ENCODE peak calls at places on chromosomes 6 and 20, in five cellular contexts. Y is heart left ventricle; W is upper lobe of right lung; I is stomach; V is CD8-positive, alpha-beta T cell. R is an unnamed sample.

GRCh38 chr6:31356946-31357466 is at the start of gene HLA-B:
- DNase-seq in V (peak; percentile 65), W (peak; percentile 82), I (peak; percentile 87), Y (peak; percentile 77), R (no peak)

GRCh38 chr6:35955521-35955920 is 34.6 kb upstream of the SRPK1 start:
- DNase-seq in W (no peak), V (no peak), I (no peak), Y (no peak), R (no peak)

GRCh38 chr6:148389086-148389485 is 46.4 kb downstream of the SASH1 start:
- DNase-seq in W (no peak), V (no peak), Y (no peak), I (no peak), R (no peak)

GRCh38 chr6:25041676-25042598 is 106.2 kb upstream of the RIPOR2 start:
- DNase-seq in V (no peak), I (no peak), Y (no peak), W (no peak), R (no peak)

GRCh38 chr6:16333580-16333979 is 95.2 kb downstream of the GMPR start:
- DNase-seq in Y (no peak), W (no peak), V (no peak), I (no peak), R (no peak)

GRCh38 chr6:137756788-137757187 is 110.3 kb upstream of the TNFAIP3 start:
- DNase-seq in V (no peak), I (no peak), W (no peak), Y (no peak), R (no peak)

GRCh38 chr20:1477896-1478490 is 11.3 kb upstream of the NSFL1C start:
- DNase-seq in V (no peak), W (no peak), I (no peak), Y (no peak), R (no peak)

GRCh38 chr6:157977176-157977804 is 4.4 kb upstream of the SYNJ2 start:
- DNase-seq in I (no peak), Y (no peak), V (no peak), W (peak; percentile 42), R (no peak)

GRCh38 chr6:7107578-7108195 is at the start of gene RREB1:
- DNase-seq in W (peak; percentile 84), Y (peak; percentile 77), I (peak; percentile 57), V (peak; percentile 47), R (no peak)

GRCh38 chr6:168276576-168277273 is 42.9 kb downstream of the DACT2 start:
- DNase-seq in V (no peak), Y (no peak), W (no peak), I (no peak), R (no peak)

GRCh38 chr6:16705403-16705993 is 55.8 kb downstream of the ATXN1 start:
- DNase-seq in I (no peak), V (no peak), W (no peak), Y (no peak), R (no peak)

GRCh38 chr6:40999498-41000070 is 39.4 kb downstream of the UNC5CL start:
- DNase-seq in W (no peak), I (peak; percentile 69), V (no peak), Y (peak; percentile 68), R (no peak)

GRCh38 chr6:106360989-106361430 is 493 bp downstream of the CRYBG1 start:
- DNase-seq in I (no peak), W (peak; percentile 70), Y (peak; percentile 20), V (no peak), R (peak; percentile 62)

GRCh38 chr20:35434085-35435005 is 3.7 kb downstream of the GDF5 start:
- DNase-seq in W (peak; percentile 70), V (no peak), I (no peak), Y (peak; percentile 41), R (peak; percentile 85)

GRCh38 chr6:125836466-125836865 is 45.7 kb downstream of the NCOA7 start:
- DNase-seq in I (no peak), W (no peak), V (no peak), Y (no peak), R (no peak)

GRCh38 chr6:41659935-41660334 is 21.7 kb downstream of the MDFI start:
- DNase-seq in I (no peak), V (no peak), W (no peak), Y (no peak), R (no peak)

GRCh38 chr6:159089443-159089842 is 44.7 kb upstream of the TAGAP start:
- DNase-seq in Y (no peak), I (no peak), V (no peak), W (no peak), R (no peak)

GRCh38 chr6:7561153-7561964 is 19.9 kb downstream of the DSP start:
- DNase-seq in W (no peak), Y (no peak), V (no peak), I (peak; percentile 90), R (no peak)

GRCh38 chr6:168540713-168541291 is 99.8 kb downstream of the SMOC2 start:
- DNase-seq in Y (no peak), V (no peak), I (no peak), W (no peak), R (no peak)

GRCh38 chr20:32521780-32522524 is 63.2 kb downstream of the NOL4L start:
- DNase-seq in Y (peak; percentile 73), V (peak; percentile 55), W (peak; percentile 82), I (peak; percentile 73), R (no peak)

GRCh38 chr20:63397155-63397843 is 36.1 kb upstream of the CHRNA4 start:
- DNase-seq in Y (no peak), W (no peak), I (no peak), V (no peak), R (peak; percentile 77)

DNA sequence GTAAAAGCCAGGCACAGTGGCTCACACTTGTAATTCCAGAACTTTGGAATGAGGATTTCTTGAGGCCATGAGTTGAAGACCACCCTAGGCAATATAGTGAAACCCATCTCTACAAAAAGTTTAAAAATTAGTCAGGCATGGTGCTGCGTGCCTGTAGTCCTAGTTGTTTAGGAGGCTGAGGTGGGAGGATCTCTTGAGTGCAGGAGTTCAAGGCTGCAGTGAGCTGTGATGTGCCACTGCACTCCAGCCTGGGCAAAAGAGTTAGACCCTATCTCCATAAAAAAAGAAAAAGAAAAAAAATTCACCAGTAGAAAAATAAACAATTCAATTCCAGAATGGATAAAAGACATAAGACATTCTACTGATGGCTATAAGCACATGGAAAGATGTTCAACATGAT is 104.9 kb upstream of the LGSN start:
- DNase-seq in V (no peak), I (no peak), Y (no peak), W (no peak), R (no peak)
- H3K36me3 ChIP-seq in V (no peaks in the 10 kb centered on the region), I (no peaks in the 10 kb centered on the region), Y (no peaks in the 10 kb centered on the region), W (no peaks in the 10 kb centered on the region), R (no peaks in the 10 kb centered on the region)

GRCh38 chr6:10725046-10725445 is 2.2 kb downstream of the TMEM14C start:
- DNase-seq in I (no peak), V (no peak), Y (no peak), W (no peak), R (no peak)
- H3K4me1 ChIP-seq in I (peaks cover 58% of the 10 kb centered on the region), V (peaks cover 17% of the 10 kb centered on the region), Y (peaks cover 21% of the 10 kb centered on the region), W (peaks cover 15% of the 10 kb centered on the region), R (no peaks in the 10 kb centered on the region)

DNA sequence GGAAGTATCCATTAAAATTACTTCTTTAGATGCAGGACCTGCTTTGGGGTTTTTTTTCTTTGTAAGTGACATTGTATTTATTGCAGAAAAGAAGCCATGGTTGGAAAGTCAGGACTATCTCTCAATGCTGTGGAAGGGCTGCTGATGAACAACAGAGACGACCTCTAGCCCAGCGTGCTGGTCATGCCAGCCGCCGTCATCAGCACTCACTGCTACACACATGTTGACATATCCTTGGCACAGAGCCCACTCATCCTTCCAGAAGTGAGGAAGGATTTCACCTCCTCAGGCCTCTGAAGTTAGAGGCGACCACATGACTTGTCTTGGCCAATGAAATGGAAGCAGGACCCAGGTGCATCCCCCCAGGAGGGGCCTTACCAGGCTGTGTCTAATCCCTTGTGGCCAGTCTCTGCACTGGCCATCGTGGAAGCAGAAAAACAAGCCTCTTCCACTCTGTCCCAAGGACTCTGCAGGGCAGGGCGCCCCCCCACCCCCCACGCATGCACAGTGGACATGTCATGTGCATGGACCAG is 343.5 kb downstream of the TAF4 start:
- DNase-seq in Y (no peak), I (no peak), W (no peak), V (no peak), R (no peak)
- H3K27me3 ChIP-seq in Y (peaks cover 22% of the 10 kb centered on the region), I (peaks cover 10% of the 10 kb centered on the region), W (no peaks in the 10 kb centered on the region), V (no peaks in the 10 kb centered on the region), R (no peaks in the 10 kb centered on the region)

DNA sequence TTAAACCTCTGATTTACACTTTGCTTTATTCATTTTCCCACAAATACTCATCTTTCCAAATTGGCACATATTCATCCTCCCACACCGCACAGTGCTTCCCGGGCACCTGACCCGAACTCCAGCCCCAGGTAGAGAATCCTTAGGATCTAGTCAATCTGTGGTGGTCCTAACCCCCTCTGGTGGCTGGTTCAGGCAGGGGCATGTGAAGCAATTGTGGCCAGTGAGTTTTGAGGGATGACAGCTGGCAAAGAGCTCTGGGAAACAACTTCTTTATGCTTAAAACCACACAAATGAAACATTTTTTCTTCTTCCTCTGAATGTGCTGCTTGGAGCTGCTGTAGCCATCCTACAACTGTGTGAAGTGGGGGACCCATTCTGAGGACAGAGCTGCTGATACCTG is 54.7 kb downstream of the ELOVL5 start:
- DNase-seq in I (no peak), Y (no peak), V (no peak), W (no peak), R (no peak)
- H3K36me3 ChIP-seq in I (no peaks in the 10 kb centered on the region), Y (peaks cover 29% of the 10 kb centered on the region), V (no peaks in the 10 kb centered on the region), W (peaks cover 6% of the 10 kb centered on the region), R (peaks cover 56% of the 10 kb centered on the region)

DNA sequence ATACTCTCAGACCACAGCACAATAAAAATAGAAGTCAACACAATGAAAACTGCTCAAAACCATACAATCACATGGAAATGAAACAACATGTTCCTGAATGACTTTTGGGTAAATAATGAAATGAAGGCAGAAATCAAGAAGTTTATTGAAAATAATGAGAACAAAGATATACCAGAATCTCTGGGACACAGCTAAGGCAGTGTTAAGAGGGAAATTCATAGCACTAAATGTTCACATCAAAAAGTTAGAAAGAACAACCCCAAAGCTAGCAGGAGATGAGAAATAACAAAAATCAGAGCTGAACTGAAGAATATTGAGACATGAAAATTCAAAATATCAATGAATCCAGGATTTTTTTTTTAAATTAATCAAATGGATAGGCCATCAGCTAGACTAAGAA is 183.3 kb downstream of the BACH2 start:
- DNase-seq in Y (no peak), I (no peak), V (no peak), W (no peak), R (no peak)
- H3K4me1 ChIP-seq in Y (no peaks in the 10 kb centered on the region), I (no peaks in the 10 kb centered on the region), V (peaks cover 38% of the 10 kb centered on the region), W (peaks cover 5% of the 10 kb centered on the region), R (no peaks in the 10 kb centered on the region)

R was measured in RWPE2.